ENCODE peak calls at places on chromosomes 7 and 10, in four cellular contexts. T, B, A and K are unnamed samples.

GRCh38 chr7:92768501-92769360 is 67.6 kb downstream of the CDK6 start:
- DNase-seq in T (no peak), B (no peak), A (no peak), K (no peak)

GRCh38 chr7:52018680-52019054 is 702.1 kb upstream of the COBL start:
- DNase-seq in T (no peak), B (no peak), A (no peak), K (no peak)

GRCh38 chr10:53379951-53380350 is 607.4 kb upstream of the MBL2 start:
- DNase-seq in T (no peak), B (no peak), A (no peak), K (no peak)

GRCh38 chr7:45563804-45564461 is 10.2 kb upstream of the ADCY1 start:
- DNase-seq in T (no peak), B (no peak), A (no peak), K (no peak)

GRCh38 chr10:126387931-126388911 is at the start of gene ADAM12:
- DNase-seq in T (peak), B (no peak), A (no peak), K (no peak)

GRCh38 chr10:84534168-84534567 is 205.8 kb downstream of the CCSER2 start:
- DNase-seq in T (no peak), B (no peak), A (no peak), K (no peak)

GRCh38 chr7:2404714-2405119 is 1.3 kb downstream of the CHST12 start:
- DNase-seq in T (no peak), B (no peak), A (no peak), K (no peak)

GRCh38 chr10:58362026-58362799 is 23.0 kb upstream of the TFAM start:
- DNase-seq in T (no peak), B (no peak), A (no peak), K (no peak)

GRCh38 chr7:53596230-53596629 is 560.8 kb downstream of the POM121L12 start:
- DNase-seq in T (no peak), B (no peak), A (no peak), K (no peak)

GRCh38 chr7:143884978-143885559 is 16.9 kb downstream of the TCAF1 start:
- DNase-seq in T (no peak), B (no peak), A (no peak), K (peak)

GRCh38 chr10:33612551-33612950 is 278.1 kb upstream of the NRP1 start:
- DNase-seq in T (no peak), B (no peak), A (no peak), K (no peak)

GRCh38 chr10:102669206-102670064 is 25.2 kb downstream of the TRIM8 start:
- DNase-seq in T (no peak), B (peak), A (no peak), K (no peak)

GRCh38 chr7:155418941-155419755 is 38.8 kb upstream of the EN2 start:
- DNase-seq in T (no peak), B (no peak), A (no peak), K (no peak)

GRCh38 chr10:123879596-123880257 is 11.9 kb downstream of the CPXM2 start:
- DNase-seq in T (no peak), B (no peak), A (no peak), K (no peak)

GRCh38 chr7:146647444-146647843 is 530.8 kb downstream of the CNTNAP2 start:
- DNase-seq in T (no peak), B (no peak), A (no peak), K (no peak)

GRCh38 chr10:27542812-27543211 is 38.7 kb downstream of the RAB18 start:
- DNase-seq in T (no peak), B (no peak), A (no peak), K (no peak)

GRCh38 chr7:2231992-2232765 is 566 bp downstream of the MAD1L1 start:
- DNase-seq in T (no peak), B (no peak), A (no peak), K (no peak)

GRCh38 chr7:155882596-155882995 is 70.3 kb upstream of the SHH start:
- DNase-seq in T (no peak), B (no peak), A (no peak), K (no peak)

GRCh38 chr7:105521027-105521730 is 892 bp downstream of the PUS7 start:
- DNase-seq in T (peak), B (no peak), A (peak), K (no peak)

GRCh38 chr7:28205505-28205904 is 24.9 kb upstream of the JAZF1 start:
- DNase-seq in T (no peak), B (peak), A (no peak), K (no peak)

GRCh38 chr10:124739119-124739921 is 4.9 kb downstream of the FAM53B start:
- DNase-seq in T (no peak), B (no peak), A (no peak), K (no peak)

GRCh38 chr7:98771519-98772241 is 98.1 kb downstream of the TMEM130 start:
- DNase-seq in T (no peak), B (no peak), A (no peak), K (no peak)

GRCh38 chr7:124856299-124856888 is 73.2 kb downstream of the POT1 start:
- DNase-seq in T (peak), B (peak), A (no peak), K (no peak)

GRCh38 chr7:107355616-107356015 is 114.2 kb upstream of the GPR22 start:
- DNase-seq in T (no peak), B (no peak), A (no peak), K (no peak)

GRCh38 chr7:36395171-36395894 is 5.7 kb downstream of the ANLN start:
- DNase-seq in T (no peak), B (no peak), A (no peak), K (no peak)

GRCh38 chr7:54615-55014 is 137.8 kb upstream of the FAM20C start:
- DNase-seq in T (no peak), B (no peak), A (no peak), K (no peak)

GRCh38 chr7:102008535-102009262 is 191.3 kb downstream of the CUX1 start:
- DNase-seq in T (no peak), B (no peak), A (no peak), K (no peak)

GRCh38 chr7:10034843-10035556 is 938.7 kb upstream of the PHF14 start:
- DNase-seq in T (no peak), B (no peak), A (no peak), K (no peak)

GRCh38 chr7:100034871-100035510 is 14.6 kb upstream of the ZSCAN21 start:
- DNase-seq in T (peak), B (no peak), A (no peak), K (no peak)

GRCh38 chr7:90271753-90272152 is 26.8 kb downstream of the CFAP69 start:
- DNase-seq in T (no peak), B (no peak), A (no peak), K (no peak)